ENCODE peak calls at places on chromosome 14, in four cellular contexts. E is aorta, T is transverse colon, V is pancreas. O is an unnamed sample.

GRCh38 chr14:66495214-66496098 is 9.3 kb downstream of the CCDC196 start:
- DNase-seq in V (peak), T (peak), E (peak), O (no peak)

GRCh38 chr14:99809376-99809775 is 16.2 kb downstream of the EML1 start:
- DNase-seq in E (peak), V (peak), T (peak), O (no peak)

GRCh38 chr14:61379639-61380184 is 58.3 kb downstream of the PRKCH start:
- DNase-seq in E (no peak), T (no peak), V (no peak), O (peak)

GRCh38 chr14:35121026-35121886 is 534 bp downstream of the PPP2R3C start:
- DNase-seq in T (peak), E (peak), V (peak), O (no peak)

GRCh38 chr14:54301349-54301748 is 95.5 kb upstream of the CDKN3 start:
- DNase-seq in E (no peak), V (no peak), T (no peak), O (no peak)

GRCh38 chr14:100524933-100525243 is 62.3 kb downstream of the BEGAIN start:
- DNase-seq in T (no peak), V (peak), E (no peak), O (no peak)

GRCh38 chr14:66003082-66003740 is 483.0 kb upstream of the CCDC196 start:
- DNase-seq in V (no peak), T (no peak), E (no peak), O (no peak)

GRCh38 chr14:76909266-76909665 is 83.1 kb downstream of the LRRC74A start:
- DNase-seq in V (no peak), T (no peak), E (no peak), O (no peak)

GRCh38 chr14:76193696-76194095 is 42.0 kb downstream of the GPATCH2L start:
- DNase-seq in T (no peak), V (no peak), E (no peak), O (no peak)

GRCh38 chr14:90509403-90509802 is 112.6 kb downstream of the CALM1 start:
- DNase-seq in V (no peak), E (no peak), T (no peak), O (no peak)

GRCh38 chr14:100778078-100778927 is 47.6 kb upstream of the MEG3 start:
- DNase-seq in V (no peak), E (no peak), T (no peak), O (no peak)

GRCh38 chr14:68939893-68940613 is 39.0 kb downstream of the ACTN1 start:
- DNase-seq in T (peak), V (peak), E (peak), O (no peak)

GRCh38 chr14:104865631-104866441 is 768 bp downstream of the CEP170B start:
- DNase-seq in E (peak), V (peak), T (peak), O (no peak)

GRCh38 chr14:63840981-63841380 is 11.8 kb upstream of the SYNE2 start:
- DNase-seq in T (peak), V (no peak), E (no peak), O (peak)

GRCh38 chr14:77761205-77761931 is 412 bp upstream of the SNW1 start:
- DNase-seq in T (peak), E (peak), V (no peak), O (no peak)

GRCh38 chr14:48251290-48251689 is 575.9 kb upstream of the MDGA2 start:
- DNase-seq in V (no peak), T (no peak), E (no peak), O (no peak)

GRCh38 chr14:63896278-63896720 is 43.5 kb downstream of the SYNE2 start:
- DNase-seq in T (peak), E (peak), V (peak), O (no peak)

GRCh38 chr14:104749958-104750529 is 2.9 kb upstream of the SIVA1 start:
- DNase-seq in V (no peak), E (peak), T (no peak), O (no peak)

GRCh38 chr14:35122696-35123387 is 490 bp downstream of the PRORP start:
- DNase-seq in E (no peak), V (no peak), T (no peak), O (no peak)

GRCh38 chr14:52307376-52307775 is 6.7 kb upstream of the PTGER2 start:
- DNase-seq in V (no peak), T (no peak), E (no peak), O (no peak)

GRCh38 chr14:23181453-23181852 is 2.0 kb downstream of the SLC7A8 start:
- DNase-seq in E (no peak), T (no peak), V (no peak), O (no peak)

GRCh38 chr14:104296388-104297312 is 158.3 kb downstream of the KIF26A start:
- DNase-seq in V (peak), E (peak), T (peak), O (no peak)

GRCh38 chr14:104722938-104723650 is 935 bp upstream of the ADSS1 start:
- DNase-seq in E (no peak), V (no peak), T (peak), O (no peak)

GRCh38 chr14:71536927-71537772 is 395.1 kb upstream of the RGS6 start:
- DNase-seq in V (no peak), T (no peak), E (no peak), O (no peak)

GRCh38 chr14:65200454-65200853 is 98.1 kb upstream of the MAX start:
- DNase-seq in E (no peak), V (no peak), T (no peak), O (no peak)